ENCODE peak calls at places on chromosome 1, in ten cellular contexts. K, V, W, E, P, U, O, T, Q and N are unnamed samples.

GRCh38 chr1:59142663-59143487 is 154.0 kb upstream of the FGGY start:
- DNase-seq in K (peak; percentile 76), V (peak; percentile 97), W (no peak), E (peak; percentile 99), P (no peak), U (peak; percentile 96), O (peak; percentile 96), T (peak; percentile 76), Q (no peak), N (peak; percentile 88)

GRCh38 chr1:154955039-154955717 is 721 bp downstream of the PBXIP1 start:
- DNase-seq in K (no peak), V (peak; percentile 79), W (peak; percentile 91), E (peak; percentile 32), P (no peak), U (peak; percentile 76), O (peak; percentile 81), T (no peak), Q (peak; percentile 69), N (no peak)

GRCh38 chr1:224805889-224806288 is 123.6 kb upstream of the DNAH14 start:
- DNase-seq in K (no peak), V (no peak), W (no peak), E (no peak), P (no peak), U (no peak), O (no peak), T (no peak), Q (no peak), N (no peak)

GRCh38 chr1:185960377-185961151 is 226.4 kb downstream of the HMCN1 start:
- DNase-seq in K (no peak), V (peak; percentile 88), W (no peak), E (no peak), P (no peak), U (peak; percentile 87), O (no peak), T (no peak), Q (peak; percentile 23), N (no peak)

GRCh38 chr1:183956559-183957188 is 80.9 kb downstream of the COLGALT2 start:
- DNase-seq in K (no peak), V (peak; percentile 90), W (peak; percentile 72), E (peak; percentile 81), P (no peak), U (peak; percentile 85), O (peak; percentile 91), T (peak; percentile 8), Q (no peak), N (peak; percentile 41)

GRCh38 chr1:173714441-173714758 is 381 bp upstream of the KLHL20 start:
- DNase-seq in K (no peak), V (no peak), W (no peak), E (peak; percentile 2), P (no peak), U (no peak), O (no peak), T (no peak), Q (no peak), N (no peak)

GRCh38 chr1:43853161-43853921 is 80.3 kb upstream of the ARTN start:
- DNase-seq in K (no peak), V (peak; percentile 89), W (peak; percentile 70), E (peak; percentile 81), P (no peak), U (peak; percentile 85), O (peak; percentile 83), T (peak; percentile 79), Q (peak; percentile 57), N (no peak)

GRCh38 chr1:38028105-38028591 is 15.6 kb downstream of the UTP11 start:
- DNase-seq in K (no peak), V (no peak), W (no peak), E (peak; percentile 87), P (no peak), U (no peak), O (no peak), T (no peak), Q (no peak), N (no peak)

GRCh38 chr1:172453607-172454006 is 9.7 kb upstream of the PIGC start:
- DNase-seq in K (no peak), V (no peak), W (no peak), E (no peak), P (no peak), U (no peak), O (no peak), T (no peak), Q (no peak), N (no peak)

GRCh38 chr1:207414606-207415108 is 39.5 kb upstream of the CR2 start:
- DNase-seq in K (no peak), V (no peak), W (no peak), E (no peak), P (no peak), U (no peak), O (no peak), T (no peak), Q (no peak), N (no peak)

GRCh38 chr1:74731399-74732052 is 1.3 kb downstream of the CRYZ start:
- DNase-seq in K (peak; percentile 32), V (peak; percentile 32), W (no peak), E (peak; percentile 21), P (no peak), U (peak; percentile 10), O (peak; percentile 4), T (no peak), Q (peak; percentile 59), N (no peak)

GRCh38 chr1:118984990-118985608 is 3.0 kb downstream of the TBX15 start:
- DNase-seq in K (no peak), V (no peak), W (no peak), E (no peak), P (peak; percentile 87), U (no peak), O (no peak), T (no peak), Q (no peak), N (no peak)

GRCh38 chr1:118986839-118987430 is 1.2 kb downstream of the TBX15 start:
- DNase-seq in K (no peak), V (no peak), W (no peak), E (no peak), P (no peak), U (no peak), O (peak; percentile 50), T (no peak), Q (no peak), N (no peak)

GRCh38 chr1:118986291-118986838 is 1.8 kb downstream of the TBX15 start:
- DNase-seq in K (no peak), V (no peak), W (no peak), E (no peak), P (no peak), U (no peak), O (peak; percentile 54), T (no peak), Q (no peak), N (no peak)

GRCh38 chr1:118984086-118984989 is 3.8 kb downstream of the TBX15 start:
- DNase-seq in K (no peak), V (no peak), W (no peak), E (no peak), P (peak; percentile 92), U (no peak), O (no peak), T (no peak), Q (no peak), N (no peak)

GRCh38 chr1:118985611-118986290 is 2.4 kb downstream of the TBX15 start:
- DNase-seq in K (no peak), V (no peak), W (no peak), E (no peak), P (peak; percentile 70), U (no peak), O (no peak), T (no peak), Q (no peak), N (no peak)
- H3K4me3 ChIP-seq in K (no peak overlapping the region), V (no peak overlapping the region), W (no peak overlapping the region), E (no peak overlapping the region), P (peak overlapping the region; percentile 50), U (peak overlapping the region; percentile 58), O (no peak overlapping the region), T (no peak overlapping the region), Q (no peak overlapping the region), N (no peak overlapping the region)

DNA sequence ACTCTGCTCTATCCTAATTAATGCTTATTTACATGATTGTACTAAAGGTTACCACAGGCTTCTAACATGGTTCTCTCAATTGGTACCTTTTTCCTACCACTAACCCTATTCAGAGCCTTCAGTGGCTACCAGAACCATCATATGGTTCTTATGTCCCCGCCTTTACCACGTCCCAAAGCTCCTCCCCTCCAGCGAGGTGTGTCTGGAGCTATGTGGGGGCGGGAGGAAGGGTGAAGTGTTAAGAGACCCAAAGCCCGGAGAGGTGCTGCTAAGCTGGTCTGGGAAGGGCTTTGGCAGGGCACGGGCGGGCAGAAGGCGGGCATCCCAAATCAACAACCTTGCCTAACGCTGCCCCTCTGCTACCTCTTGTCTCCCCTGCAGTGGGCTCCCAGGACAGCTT is 10.0 kb downstream of the SPATA46 start:
- DNase-seq in K (no peak), V (no peak), W (no peak), E (no peak), P (no peak), U (no peak), O (no peak), T (no peak), Q (no peak), N (no peak)
- H3K4me3 ChIP-seq in K (no peak overlapping the region), V (no peak overlapping the region), W (no peak overlapping the region), E (no peak overlapping the region), P (no peak overlapping the region), U (no peak overlapping the region), O (peak overlapping the region; percentile 53), T (no peak overlapping the region), Q (no peak overlapping the region), N (no peak overlapping the region)

GRCh38 chr1:201480231-201481003 is 11.4 kb upstream of the PHLDA3 start:
- DNase-seq in K (peak; percentile 94), V (peak; percentile 55), W (no peak), E (peak; percentile 91), P (peak; percentile 98), U (no peak), O (peak; percentile 44), T (peak; percentile 73), Q (peak; percentile 92), N (no peak)
- H3K4me3 ChIP-seq in K (peak overlapping the region; percentile 39), V (peak overlapping the region; percentile 5), W (peak overlapping the region; percentile 34), E (peak overlapping the region; percentile 12), P (no peak overlapping the region), U (peak overlapping the region; percentile 29), O (peak overlapping the region; percentile 21), T (peak overlapping the region; percentile 47), Q (no peak overlapping the region), N (peak overlapping the region; percentile 13)

GRCh38 chr1:115076384-115076906 is 12.9 kb downstream of the TSPAN2 start:
- DNase-seq in K (no peak), V (no peak), W (no peak), E (peak; percentile 25), P (no peak), U (no peak), O (peak; percentile 27), T (no peak), Q (no peak), N (no peak)

GRCh38 chr1:115070993-115071661 is 18.2 kb downstream of the TSPAN2 start:
- DNase-seq in K (no peak), V (no peak), W (no peak), E (no peak), P (no peak), U (no peak), O (no peak), T (no peak), Q (no peak), N (no peak)

GRCh38 chr1:115069626-115070308 is 19.5 kb downstream of the TSPAN2 start:
- DNase-seq in K (no peak), V (peak; percentile 86), W (no peak), E (peak; percentile 77), P (no peak), U (peak; percentile 79), O (no peak), T (peak; percentile 22), Q (no peak), N (no peak)

GRCh38 chr1:115074839-115075534 is 14.3 kb downstream of the TSPAN2 start:
- DNase-seq in K (no peak), V (peak; percentile 45), W (no peak), E (no peak), P (no peak), U (peak; percentile 19), O (no peak), T (no peak), Q (no peak), N (no peak)

GRCh38 chr1:115073298-115074087 is 15.8 kb downstream of the TSPAN2 start:
- DNase-seq in K (no peak), V (no peak), W (no peak), E (no peak), P (no peak), U (no peak), O (no peak), T (no peak), Q (no peak), N (no peak)
- H3K4me3 ChIP-seq in K (no peak overlapping the region), V (no peak overlapping the region), W (no peak overlapping the region), E (no peak overlapping the region), P (no peak overlapping the region), U (no peak overlapping the region), O (no peak overlapping the region), T (no peak overlapping the region), Q (no peak overlapping the region), N (no peak overlapping the region)